ENCODE peak calls at places on chromosomes 12 and 14, in eight cellular contexts. One of them, this sample, is unnamed.

GRCh38 chr14:100819453-100819828 is 6.5 kb upstream of the MEG3 start:
- DNase-seq in ascending aorta: no peak
- DNase-seq in LoVo: no peak
- DNase-seq in SIG-M5: no peak
- DNase-seq in AG08395: no peak
- DNase-seq in glutamatergic neuron: no peak
- DNase-seq in endothelial cell: no peak
- DNase-seq in ACHN: no peak
- DNase-seq in this sample: no peak

GRCh38 chr14:94028450-94028826 is 2.3 kb downstream of the OTUB2 start:
- DNase-seq in ascending aorta: no peak
- DNase-seq in LoVo: peak; percentile 49
- DNase-seq in SIG-M5: peak; percentile 5
- DNase-seq in AG08395: no peak
- DNase-seq in glutamatergic neuron: no peak
- DNase-seq in endothelial cell: no peak
- DNase-seq in ACHN: no peak
- DNase-seq in this sample: no peak

GRCh38 chr12:104132351-104132956 is 5.6 kb downstream of the NFYB start:
- DNase-seq in ascending aorta: no peak
- DNase-seq in LoVo: no peak
- DNase-seq in SIG-M5: no peak
- DNase-seq in AG08395: no peak
- DNase-seq in glutamatergic neuron: no peak
- DNase-seq in endothelial cell: no peak
- DNase-seq in ACHN: no peak
- DNase-seq in this sample: no peak

GRCh38 chr14:87935895-87936294 is 57.1 kb downstream of the GALC start:
- DNase-seq in ascending aorta: no peak
- DNase-seq in LoVo: no peak
- DNase-seq in SIG-M5: no peak
- DNase-seq in AG08395: no peak
- DNase-seq in glutamatergic neuron: no peak
- DNase-seq in endothelial cell: no peak
- DNase-seq in ACHN: no peak
- DNase-seq in this sample: no peak

GRCh38 chr12:107377596-107378385 is 284.4 kb upstream of the CRY1 start:
- DNase-seq in ascending aorta: no peak
- DNase-seq in LoVo: no peak
- DNase-seq in SIG-M5: no peak
- DNase-seq in AG08395: peak; percentile 64
- DNase-seq in glutamatergic neuron: no peak
- DNase-seq in endothelial cell: no peak
- DNase-seq in ACHN: no peak
- DNase-seq in this sample: no peak

GRCh38 chr12:133202493-133203343 is 21.4 kb downstream of the ZNF268 start:
- DNase-seq in ascending aorta: no peak
- DNase-seq in LoVo: no peak
- DNase-seq in SIG-M5: no peak
- DNase-seq in AG08395: no peak
- DNase-seq in glutamatergic neuron: no peak
- DNase-seq in endothelial cell: no peak
- DNase-seq in ACHN: peak; percentile 27
- DNase-seq in this sample: no peak

GRCh38 chr12:28569698-28570411 is 379.6 kb downstream of the CCDC91 start:
- DNase-seq in ascending aorta: no peak
- DNase-seq in LoVo: no peak
- DNase-seq in SIG-M5: no peak
- DNase-seq in AG08395: peak; percentile 68
- DNase-seq in glutamatergic neuron: no peak
- DNase-seq in endothelial cell: no peak
- DNase-seq in ACHN: no peak
- DNase-seq in this sample: no peak

GRCh38 chr14:94795372-94795771 is 25.5 kb upstream of the GSC start:
- DNase-seq in ascending aorta: no peak
- DNase-seq in LoVo: no peak
- DNase-seq in SIG-M5: no peak
- DNase-seq in AG08395: no peak
- DNase-seq in glutamatergic neuron: no peak
- DNase-seq in endothelial cell: no peak
- DNase-seq in ACHN: no peak
- DNase-seq in this sample: no peak

GRCh38 chr14:92382677-92383076 is 59.7 kb downstream of the SLC24A4 start:
- DNase-seq in ascending aorta: no peak
- DNase-seq in LoVo: no peak
- DNase-seq in SIG-M5: no peak
- DNase-seq in AG08395: peak; percentile 51
- DNase-seq in glutamatergic neuron: no peak
- DNase-seq in endothelial cell: no peak
- DNase-seq in ACHN: peak; percentile 21
- DNase-seq in this sample: no peak

GRCh38 chr12:16243487-16244412 is 33.7 kb downstream of the SLC15A5 start:
- DNase-seq in ascending aorta: no peak
- DNase-seq in LoVo: no peak
- DNase-seq in SIG-M5: no peak
- DNase-seq in AG08395: no peak
- DNase-seq in glutamatergic neuron: no peak
- DNase-seq in endothelial cell: no peak
- DNase-seq in ACHN: no peak
- DNase-seq in this sample: no peak

GRCh38 chr14:92886337-92886736 is 36.6 kb upstream of the CHGA start:
- DNase-seq in ascending aorta: no peak
- DNase-seq in LoVo: no peak
- DNase-seq in SIG-M5: no peak
- DNase-seq in AG08395: no peak
- DNase-seq in glutamatergic neuron: peak; percentile 55
- DNase-seq in endothelial cell: no peak
- DNase-seq in ACHN: no peak
- DNase-seq in this sample: no peak

GRCh38 chr14:22099942-22100763 is 426.5 kb upstream of the OR4E1 start:
- DNase-seq in ascending aorta: peak; percentile 66
- DNase-seq in LoVo: peak; percentile 40
- DNase-seq in SIG-M5: no peak
- DNase-seq in AG08395: no peak
- DNase-seq in glutamatergic neuron: peak; percentile 54
- DNase-seq in endothelial cell: peak; percentile 72
- DNase-seq in ACHN: peak; percentile 73
- DNase-seq in this sample: peak; percentile 76

GRCh38 chr12:110280784-110281548 is at the start of gene ATP2A2:
- DNase-seq in ascending aorta: peak; percentile 93
- DNase-seq in LoVo: peak; percentile 97
- DNase-seq in SIG-M5: peak; percentile 62
- DNase-seq in AG08395: peak; percentile 96
- DNase-seq in glutamatergic neuron: peak; percentile 89
- DNase-seq in endothelial cell: peak; percentile 86
- DNase-seq in ACHN: peak; percentile 97
- DNase-seq in this sample: peak; percentile 95

GRCh38 chr14:96092936-96093335 is 53.8 kb downstream of the C14orf132 start:
- DNase-seq in ascending aorta: no peak
- DNase-seq in LoVo: no peak
- DNase-seq in SIG-M5: no peak
- DNase-seq in AG08395: no peak
- DNase-seq in glutamatergic neuron: no peak
- DNase-seq in endothelial cell: no peak
- DNase-seq in ACHN: no peak
- DNase-seq in this sample: no peak

GRCh38 chr14:102928412-102929348 is 6.2 kb downstream of the AMN start:
- DNase-seq in ascending aorta: peak; percentile 82
- DNase-seq in LoVo: peak; percentile 93
- DNase-seq in SIG-M5: no peak
- DNase-seq in AG08395: peak; percentile 47
- DNase-seq in glutamatergic neuron: peak; percentile 76
- DNase-seq in endothelial cell: peak; percentile 50
- DNase-seq in ACHN: no peak
- DNase-seq in this sample: peak; percentile 84

This sample was measured in ecto neural progenitor cell.